ENCODE peak calls at places on chromosome 1, in four cellular contexts. D, E, P and T are unnamed samples.

GRCh38 chr1:226135059-226135651 is 51.4 kb downstream of the ACBD3 start:
- DNase-seq in P (no peak), D (no peak), E (no peak), T (no peak)

GRCh38 chr1:54944610-54945392 is 35.6 kb upstream of the TMEM61 start:
- DNase-seq in E (peak), D (peak), P (peak), T (peak)

GRCh38 chr1:206808615-206809014 is 36.3 kb upstream of the IL10 start:
- DNase-seq in E (no peak), D (peak), P (no peak), T (no peak)

GRCh38 chr1:219441884-219442283 is 171.0 kb downstream of the ZC3H11B start:
- DNase-seq in E (no peak), D (no peak), P (no peak), T (no peak)

GRCh38 chr1:75579046-75579445 is 31.9 kb downstream of the SLC44A5 start:
- DNase-seq in E (no peak), D (no peak), P (no peak), T (no peak)

GRCh38 chr1:245225267-245225666 is 70.5 kb downstream of the KIF26B start:
- DNase-seq in P (no peak), E (no peak), D (no peak), T (no peak)

GRCh38 chr1:21634481-21635137 is 34.5 kb downstream of the RAP1GAP start:
- DNase-seq in D (no peak), E (no peak), P (no peak), T (no peak)

GRCh38 chr1:8136766-8137165 is 110.7 kb upstream of the ERRFI1 start:
- DNase-seq in D (no peak), E (no peak), P (no peak), T (no peak)

GRCh38 chr1:42973304-42973703 is 14.6 kb upstream of the SLC2A1 start:
- DNase-seq in D (no peak), E (no peak), P (no peak), T (no peak)

GRCh38 chr1:240122639-240123604 is 31.2 kb downstream of the FMN2 start:
- DNase-seq in P (no peak), D (no peak), E (no peak), T (no peak)

GRCh38 chr1:72986591-72987290 is 704.4 kb upstream of the NEGR1 start:
- DNase-seq in D (no peak), E (no peak), P (no peak), T (no peak)

GRCh38 chr1:5901150-5901549 is 91.1 kb downstream of the NPHP4 start:
- DNase-seq in E (no peak), D (no peak), P (no peak), T (no peak)

GRCh38 chr1:226125097-226125630 is 61.4 kb downstream of the ACBD3 start:
- DNase-seq in P (peak), E (peak), D (peak), T (peak)

GRCh38 chr1:63615809-63616420 is 22.7 kb downstream of the PGM1 start:
- DNase-seq in P (peak), D (peak), E (peak), T (peak)

GRCh38 chr1:78005755-78006154 is 1.0 kb downstream of the DNAJB4 start:
- DNase-seq in D (no peak), E (no peak), P (no peak), T (no peak)

GRCh38 chr1:37096523-37096922 is 62.2 kb upstream of the GRIK3 start:
- DNase-seq in P (no peak), E (peak), D (peak), T (no peak)

GRCh38 chr1:52368383-52369172 is 2.6 kb upstream of the CC2D1B start:
- DNase-seq in E (no peak), D (no peak), P (no peak), T (peak)

GRCh38 chr1:30041741-30042437 is 681.5 kb downstream of the MATN1 start:
- DNase-seq in D (no peak), E (no peak), P (no peak), T (no peak)

GRCh38 chr1:200445213-200445612 is 35.4 kb upstream of the ZNF281 start:
- DNase-seq in E (no peak), D (no peak), P (no peak), T (no peak)
- TF ChIP-seq SPI1 in E (no peak), D (no peak), P (no peak), T (no peak)

DNA sequence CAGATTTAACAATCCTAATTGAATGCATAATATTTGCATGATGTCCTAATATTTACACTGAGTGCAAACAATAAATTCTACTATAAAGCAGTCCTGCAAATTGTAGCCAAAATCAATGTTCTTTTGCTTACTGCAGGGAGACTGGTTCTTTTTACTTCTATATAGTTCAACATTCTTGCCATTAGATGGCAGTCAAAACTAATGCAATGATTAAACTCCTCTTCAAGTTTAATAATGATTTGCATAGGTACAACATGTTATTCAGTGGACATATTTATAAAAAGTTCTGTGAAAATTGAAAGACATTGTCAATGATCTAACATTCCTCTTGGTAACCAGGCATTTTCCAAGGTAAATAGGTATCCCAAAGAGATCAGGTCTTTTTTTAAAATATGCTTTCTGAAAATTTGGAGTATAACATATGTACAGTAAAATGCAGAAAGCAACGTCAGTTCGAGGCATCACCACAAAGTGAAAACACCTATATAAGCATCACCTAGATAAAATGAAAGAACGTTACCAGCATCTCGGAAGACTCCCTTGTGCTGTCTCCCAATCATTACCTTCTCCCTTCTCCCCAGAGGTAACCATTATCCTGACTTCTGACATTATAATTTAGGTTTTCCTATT is 9.8 kb upstream of the FNBP1L start:
- DNase-seq in E (no peak), D (peak), P (no peak), T (no peak)
- TF ChIP-seq SPI1 in E (no peak), D (no peak), P (no peak), T (no peak)

GRCh38 chr1:15757575-15758401 is 807 bp upstream of the FBLIM1 start:
- DNase-seq in D (peak), P (no peak), E (no peak), T (no peak)
- TF ChIP-seq SPI1 in D (no peak), P (no peak), E (no peak), T (no peak)

GRCh38 chr1:205172729-205173366 is 38.7 kb downstream of the DSTYK start:
- DNase-seq in D (peak), P (no peak), E (no peak), T (no peak)
- TF ChIP-seq SPI1 in D (no peak), P (no peak), E (no peak), T (no peak)

DNA sequence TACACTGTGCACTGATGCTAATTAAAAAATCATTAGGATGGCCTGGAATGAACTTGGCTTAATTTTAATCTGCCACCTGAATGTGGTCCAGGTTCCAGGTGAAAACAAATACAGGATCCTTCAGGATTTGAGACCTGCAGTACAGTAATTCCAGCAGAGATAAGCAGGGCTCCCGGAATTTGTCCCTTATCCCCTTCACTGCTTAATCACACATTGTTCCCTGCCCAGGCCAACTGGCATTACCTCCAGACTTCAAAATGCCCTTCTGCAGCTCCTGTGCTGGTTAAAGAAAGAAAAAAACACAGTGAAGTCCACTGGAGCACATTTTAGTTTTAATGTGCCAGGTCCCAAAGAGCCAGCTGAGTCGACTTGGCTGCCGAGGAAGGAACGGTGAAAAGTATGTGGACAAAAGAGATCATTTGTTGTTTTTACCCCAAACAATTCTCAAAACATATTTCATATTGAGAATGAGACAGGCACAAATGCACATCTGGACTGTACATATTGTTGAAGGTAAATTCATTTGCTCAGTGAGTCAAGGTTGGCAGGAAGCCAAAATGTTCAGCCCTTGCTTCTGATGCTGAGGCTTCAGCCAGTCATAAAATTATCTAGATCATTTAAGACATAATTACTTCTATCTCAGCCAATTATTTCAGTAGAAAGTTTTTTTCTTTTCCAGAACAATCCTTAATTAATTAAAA is 28.4 kb downstream of the DEGS1 start:
- DNase-seq in E (no peak), P (no peak), D (no peak), T (no peak)
- TF ChIP-seq SPI1 in E (no peak), P (no peak), D (no peak), T (no peak)

DNA sequence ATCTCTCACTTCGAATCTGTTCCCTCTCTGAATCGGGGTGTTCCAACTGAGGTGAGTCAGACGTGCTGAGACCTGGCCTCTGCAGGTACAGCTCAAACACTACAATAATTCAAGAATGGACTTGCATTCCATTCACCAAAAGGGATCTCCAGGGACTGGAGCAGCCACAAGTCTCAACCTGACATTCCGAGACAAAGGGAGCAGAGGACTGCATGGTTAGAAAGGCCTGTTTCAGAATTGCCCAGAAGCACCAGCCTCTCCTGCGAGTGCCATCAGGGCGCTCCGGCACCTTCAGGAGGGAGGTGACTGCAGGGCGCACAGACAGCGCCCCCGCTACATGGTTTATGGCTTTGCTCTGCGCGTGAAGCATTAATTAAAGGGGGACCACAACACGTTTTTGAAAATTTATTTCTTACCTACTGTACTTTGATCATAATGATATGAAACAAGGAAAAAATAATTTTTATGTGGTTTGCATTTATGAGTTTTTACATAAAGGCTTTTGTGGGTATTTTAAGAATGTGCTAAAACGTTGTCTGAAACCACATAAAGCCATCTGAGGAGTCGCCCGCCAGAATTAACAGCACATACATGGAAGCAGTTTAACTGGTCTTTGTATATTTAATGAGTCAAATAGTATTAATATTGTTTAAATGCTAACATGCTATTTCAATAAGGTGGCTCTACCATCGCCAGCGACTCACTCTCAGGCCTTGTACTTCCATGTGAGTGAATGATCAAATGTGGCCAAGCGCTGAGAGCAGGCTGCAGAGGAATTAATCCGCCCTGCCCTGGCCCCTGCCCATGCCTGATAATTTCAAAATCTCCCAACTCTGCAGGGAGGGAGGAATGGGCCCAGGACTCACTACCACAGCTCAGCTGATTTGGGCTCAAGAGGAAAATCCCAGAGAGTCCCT is 49.4 kb downstream of the SLC66A1 start:
- DNase-seq in P (no peak), E (no peak), D (no peak), T (no peak)
- TF ChIP-seq SPI1 in P (no peak), E (no peak), D (no peak), T (no peak)

DNA sequence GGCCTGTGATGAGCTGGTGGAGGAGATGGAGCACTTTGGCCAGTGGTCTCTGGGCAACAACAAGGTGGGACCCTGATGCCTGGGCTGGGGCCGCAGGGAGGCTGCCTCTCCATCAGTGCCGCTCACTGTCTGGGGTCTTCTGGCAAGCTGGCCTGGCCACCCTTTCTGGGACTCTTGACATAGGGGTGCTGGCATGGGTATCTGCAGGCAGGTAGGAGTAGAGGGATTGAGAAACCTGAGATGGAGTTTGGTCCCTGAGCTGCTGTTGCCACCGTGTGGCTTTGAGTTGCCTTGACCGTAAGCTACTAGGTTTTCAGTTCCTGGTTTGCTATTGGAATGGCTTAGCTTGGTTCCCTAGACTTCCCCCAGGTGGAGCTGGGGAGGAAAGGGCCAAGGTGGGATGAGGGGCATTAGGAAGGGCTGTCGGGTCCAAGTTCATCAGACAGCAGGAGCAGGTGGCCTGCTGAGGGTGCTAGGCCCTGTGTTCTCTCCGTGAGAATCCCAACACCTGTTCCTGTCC is 13.2 kb upstream of the MFN2 start:
- DNase-seq in D (peak), P (peak), E (peak), T (peak)
- TF ChIP-seq SPI1 in D (peak), P (peak), E (peak), T (peak)